ENCODE peak calls at places on chromosomes 6 and 20, in four cellular contexts. V is CD8-positive, alpha-beta T cell; G is HCT116; E is left ventricle myocardium inferior. W is an unnamed sample.

GRCh38 chr20:47029845-47030244 is 135.2 kb downstream of the EYA2 start:
- DNase-seq in V (no peak), G (no peak), E (no peak), W (no peak)

GRCh38 chr6:126077810-126078791 is 91.8 kb downstream of the TRMT11 start:
- DNase-seq in V (no peak), G (no peak), E (no peak), W (no peak)

GRCh38 chr6:64672651-64673050 is 1034.4 kb downstream of the EYS start:
- DNase-seq in V (no peak), G (no peak), E (no peak), W (no peak)

GRCh38 chr6:30722280-30723112 is 2.3 kb downstream of the TUBB start:
- DNase-seq in V (peak; percentile 93), G (peak; percentile 62), E (peak; percentile 84), W (peak; percentile 81)

GRCh38 chr20:15734054-15734453 is 839.2 kb downstream of the KIF16B start:
- DNase-seq in V (no peak), G (no peak), E (no peak), W (no peak)

GRCh38 chr6:88137915-88138314 is 28.2 kb downstream of the CNR1 start:
- DNase-seq in V (no peak), G (no peak), E (no peak), W (no peak)

GRCh38 chr20:62405108-62405980 is 1.7 kb downstream of the CABLES2 start:
- DNase-seq in V (no peak), G (no peak), E (peak; percentile 38), W (no peak)

GRCh38 chr6:140811642-140812041 is 1321.1 kb upstream of the GJE1 start:
- DNase-seq in V (no peak), G (no peak), E (no peak), W (no peak)

GRCh38 chr6:108432792-108433191 is 127.9 kb upstream of the FOXO3 start:
- DNase-seq in V (no peak), G (no peak), E (no peak), W (no peak)

GRCh38 chr6:147035891-147036290 is 168.3 kb upstream of the STXBP5 start:
- DNase-seq in V (no peak), G (no peak), E (no peak), W (no peak)

GRCh38 chr6:98871057-98871456 is 36.7 kb downstream of the POU3F2 start:
- DNase-seq in V (no peak), G (no peak), E (no peak), W (no peak)

GRCh38 chr20:47509685-47510084 is 8.0 kb downstream of the NCOA3 start:
- DNase-seq in V (no peak), G (no peak), E (no peak), W (no peak)

GRCh38 chr6:151063339-151063738 is 176.4 kb upstream of the AKAP12 start:
- DNase-seq in V (no peak), G (peak; percentile 74), E (no peak), W (no peak)

GRCh38 chr20:59560588-59561227 is 43.6 kb upstream of the PHACTR3 start:
- DNase-seq in V (no peak), G (peak; percentile 13), E (no peak), W (no peak)

GRCh38 chr6:151139524-151139923 is 100.2 kb upstream of the AKAP12 start:
- DNase-seq in V (no peak), G (no peak), E (no peak), W (no peak)

GRCh38 chr6:149751239-149751638 is 1.7 kb downstream of the PCMT1 start:
- DNase-seq in V (no peak), G (no peak), E (no peak), W (no peak)

GRCh38 chr20:44597516-44597915 is 15.1 kb downstream of the PKIG start:
- DNase-seq in V (no peak), G (no peak), E (no peak), W (no peak)

GRCh38 chr6:53369876-53370515 is 21.2 kb upstream of the ELOVL5 start:
- DNase-seq in V (no peak), G (no peak), E (no peak), W (no peak)

GRCh38 chr6:170177383-170178265 is 113.3 kb downstream of the DLL1 start:
- DNase-seq in V (peak; percentile 46), G (no peak), E (peak; percentile 13), W (no peak)

GRCh38 chr6:28824793-28825731 is 98.7 kb downstream of the TRIM27 start:
- DNase-seq in V (no peak), G (no peak), E (no peak), W (no peak)

GRCh38 chr6:127484207-127484858 is 25.1 kb upstream of the KIAA0408 start:
- DNase-seq in V (no peak), G (no peak), E (no peak), W (no peak)

GRCh38 chr6:123888779-123889513 is 85.3 kb downstream of the NKAIN2 start:
- DNase-seq in V (no peak), G (no peak), E (no peak), W (no peak)

GRCh38 chr6:16205377-16206144 is 32.8 kb upstream of the GMPR start:
- DNase-seq in V (peak; percentile 21), G (no peak), E (no peak), W (no peak)

GRCh38 chr20:45098096-45098773 is 2.7 kb downstream of the KCNS1 start:
- DNase-seq in V (peak; percentile 44), G (no peak), E (no peak), W (no peak)

GRCh38 chr6:30167101-30167500 is 3.8 kb downstream of the TRIM15 start:
- DNase-seq in V (no peak), G (no peak), E (no peak), W (no peak)

GRCh38 chr20:20513720-20514119 is 145.8 kb downstream of the INSM1 start:
- DNase-seq in V (no peak), G (no peak), E (no peak), W (no peak)

GRCh38 chr20:34713194-34713943 is 9.2 kb downstream of the TP53INP2 start:
- DNase-seq in V (no peak), G (peak; percentile 67), E (no peak), W (no peak)

GRCh38 chr6:111918825-111919224 is 45.6 kb upstream of the FYN start:
- DNase-seq in V (no peak), G (no peak), E (peak; percentile 20), W (no peak)

GRCh38 chr6:19772891-19773290 is 64.3 kb upstream of the ID4 start:
- DNase-seq in V (no peak), G (no peak), E (no peak), W (no peak)
- TF ChIP-seq CTCF in V (no peak), G (no peak), E (no peak), W (no peak)

GRCh38 chr6:130147151-130147550 is 75.6 kb downstream of the SAMD3 start:
- DNase-seq in V (no peak), G (no peak), E (no peak), W (no peak)
- TF ChIP-seq CTCF in V (no peak), G (no peak), E (no peak), W (no peak)

DNA sequence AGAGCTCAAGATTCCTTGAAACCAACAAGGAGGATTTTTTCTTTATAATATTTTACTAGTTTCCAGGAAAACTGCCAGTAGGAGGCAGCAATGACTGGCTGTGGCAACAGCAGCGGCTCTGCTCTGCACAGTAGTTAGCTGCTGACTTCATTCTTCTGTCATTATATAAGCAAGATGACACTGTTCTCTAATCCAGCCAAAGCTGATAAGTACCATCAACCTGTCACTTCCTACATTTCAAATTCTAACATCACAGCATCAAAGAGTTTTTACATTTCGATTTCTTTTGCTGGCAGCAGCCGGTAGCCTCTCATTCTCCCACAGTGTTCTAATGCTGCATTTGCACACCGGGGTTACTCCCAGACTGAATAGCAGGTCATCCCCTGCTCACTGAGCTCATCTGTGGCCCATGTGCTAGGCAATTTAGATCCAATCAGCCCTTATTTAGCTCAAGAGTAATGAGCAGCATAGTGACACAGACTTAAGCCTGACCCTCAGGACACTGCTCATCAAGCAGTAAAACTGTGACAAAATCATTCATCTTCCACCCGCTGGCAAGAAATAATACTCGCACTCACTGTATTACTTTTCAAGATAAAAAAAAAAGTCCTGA is 67.8 kb downstream of the MMS22L start:
- DNase-seq in V (no peak), G (peak; percentile 12), E (no peak), W (no peak)
- TF ChIP-seq CTCF in V (no peak), G (peak; percentile 47), E (peak; percentile 42), W (no peak)

GRCh38 chr6:144297498-144298166 is 12.5 kb downstream of the UTRN start:
- DNase-seq in V (no peak), G (no peak), E (no peak), W (no peak)
- TF ChIP-seq CTCF in V (no peak), G (no peak), E (no peak), W (no peak)

DNA sequence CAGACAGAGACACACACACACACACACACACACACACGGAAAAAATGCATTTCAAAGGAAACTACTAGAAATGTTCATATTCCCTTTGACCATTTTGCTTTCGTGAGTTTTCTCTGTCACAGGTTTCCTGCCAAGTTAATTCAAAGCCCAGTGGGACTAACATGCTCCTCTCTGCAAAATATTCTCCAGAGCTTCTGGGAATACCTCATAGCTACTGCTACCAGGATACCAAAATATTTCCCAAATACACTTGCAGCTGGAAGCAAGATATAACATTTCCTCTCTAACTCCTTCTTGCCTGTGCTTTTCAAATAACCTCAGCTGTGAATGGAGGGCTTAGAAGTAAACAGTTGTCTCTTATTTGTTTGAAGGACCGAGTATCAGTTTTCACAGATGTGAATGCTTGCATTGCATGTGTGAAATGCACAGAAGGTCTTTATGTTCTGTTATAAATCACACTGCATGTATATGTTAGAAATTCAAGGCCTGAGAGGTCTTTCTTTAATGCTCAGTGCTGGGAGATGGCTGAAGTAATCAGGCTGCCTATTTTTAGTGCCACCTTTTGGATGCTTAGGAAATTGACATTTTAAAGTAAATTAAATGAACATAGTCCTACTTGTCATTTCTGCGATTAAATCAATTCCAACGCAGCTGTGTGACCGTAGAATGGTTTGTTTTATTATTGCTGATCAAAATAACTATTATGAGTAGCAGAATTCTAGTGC is 8.7 kb upstream of the FAM209A start:
- DNase-seq in V (no peak), G (no peak), E (no peak), W (no peak)
- TF ChIP-seq CTCF in V (peak; percentile 31), G (peak; percentile 14), E (peak; percentile 23), W (no peak)

W was measured in activated B cell treated with CpG ODN at 0.5 μM for 24 hours.